ENCODE peak calls at places on chromosome 13, in eight cellular contexts. R is progenitor cell of endocrine pancreas; D is right cardiac atrium; B is iPS DF 19.7; V is activated T-cell treated with anti-CD3 and anti-CD28 coated beads, Interleukin-2, amount 50 U/mL, for 24 hours; G is ecto neural progenitor cell; K is activated T-helper 2 cell treated with anti-CD3 and anti-CD28 coated beads, Interferon-gamma antibody, Interleukin-2, Interleukin-4, amounts not matched to agents 10 μg/mL and 5 μg/mL and 100 μg/mL, durations not matched to agents 14 hours and 24 hours and 36 hours; E is stimulated activated CD4-positive, alpha-beta T cell treated with anti-CD3 and anti-CD28 coated beads, Interleukin-1b, Interleukin-23, amount 100 ng/mL, for 24 hours. S is an unnamed sample.
A peak's percentile ranks its signal among the peaks of the same experiment; 100 is the strongest.

GRCh38 chr13:34162545-34162936 is 344.6 kb downstream of the RFC3 start:
- DNase-seq in R (no peak), D (no peak), B (no peak), V (no peak), G (no peak), K (no peak), E (no peak), S (no peak)

GRCh38 chr13:97141564-97142005 is 80.5 kb upstream of the MBNL2 start:
- DNase-seq in R (peak; percentile 17), D (no peak), B (peak; percentile 70), V (no peak), G (peak; percentile 53), K (no peak), E (no peak), S (no peak)

GRCh38 chr13:31012285-31013024 is 80.0 kb downstream of the TEX26 start:
- DNase-seq in R (no peak), D (no peak), B (no peak), V (no peak), G (no peak), K (no peak), E (no peak), S (no peak)

GRCh38 chr13:78875792-78876580 is 217.0 kb upstream of the OBI1 start:
- DNase-seq in R (no peak), D (no peak), B (peak; percentile 20), V (no peak), G (no peak), K (no peak), E (no peak), S (no peak)

GRCh38 chr13:41812851-41813250 is 148.1 kb downstream of the VWA8 start:
- DNase-seq in R (no peak), D (no peak), B (no peak), V (no peak), G (no peak), K (no peak), E (no peak), S (no peak)

GRCh38 chr13:43377955-43378354 is 354.6 kb downstream of the DNAJC15 start:
- DNase-seq in R (no peak), D (no peak), B (no peak), V (no peak), G (no peak), K (no peak), E (no peak), S (no peak)

GRCh38 chr13:56755181-56755580 is 385.5 kb upstream of the PRR20A start:
- DNase-seq in R (no peak), D (no peak), B (no peak), V (no peak), G (no peak), K (no peak), E (no peak), S (no peak)

GRCh38 chr13:74158028-74158427 is 23.8 kb upstream of the KLF12 start:
- DNase-seq in R (no peak), D (peak; percentile 50), B (no peak), V (no peak), G (peak; percentile 47), K (no peak), E (no peak), S (no peak)

GRCh38 chr13:100209857-100210580 is 121.1 kb downstream of the PCCA start:
- DNase-seq in R (no peak), D (no peak), B (no peak), V (no peak), G (no peak), K (no peak), E (no peak), S (no peak)

GRCh38 chr13:41268764-41269163 is 5.4 kb upstream of the MTRF1 start:
- DNase-seq in R (no peak), D (no peak), B (no peak), V (no peak), G (no peak), K (no peak), E (no peak), S (no peak)

GRCh38 chr13:96575423-96576320 is 418.6 kb downstream of the OXGR1 start:
- DNase-seq in R (no peak), D (peak; percentile 52), B (no peak), V (no peak), G (no peak), K (no peak), E (no peak), S (no peak)

GRCh38 chr13:34179481-34179880 is 361.5 kb downstream of the RFC3 start:
- DNase-seq in R (no peak), D (no peak), B (peak; percentile 12), V (no peak), G (no peak), K (no peak), E (no peak), S (no peak)

GRCh38 chr13:98447881-98448641 is 128.8 kb downstream of the STK24 start:
- DNase-seq in R (no peak), D (no peak), B (no peak), V (no peak), G (peak; percentile 78), K (no peak), E (no peak), S (no peak)

GRCh38 chr13:30338952-30339351 is 31.6 kb upstream of the KATNAL1 start:
- DNase-seq in R (no peak), D (no peak), B (no peak), V (no peak), G (no peak), K (no peak), E (no peak), S (no peak)

GRCh38 chr13:34671136-34671535 is 270.9 kb upstream of the NBEA start:
- DNase-seq in R (no peak), D (no peak), B (no peak), V (no peak), G (no peak), K (no peak), E (no peak), S (peak; percentile 65)

GRCh38 chr13:61531383-61532065 is 115.9 kb upstream of the PCDH20 start:
- DNase-seq in R (no peak), D (no peak), B (no peak), V (no peak), G (no peak), K (no peak), E (no peak), S (no peak)

GRCh38 chr13:77537302-77537919 is 1.9 kb downstream of the SCEL start:
- DNase-seq in R (no peak), D (no peak), B (no peak), V (no peak), G (no peak), K (no peak), E (no peak), S (no peak)